ENCODE peak calls at places on chromosome 22, in four cellular contexts. Z is activated CD4-positive, alpha-beta T cell treated with anti-CD3 and anti-CD28 coated beads, Interleukin-2, amount 50 U/mL, for 1 hour; A is IMR-90; J is GM12891. F is an unnamed sample.
A peak's percentile ranks its signal among the peaks of the same experiment; 100 is the strongest.

GRCh38 chr22:41352058-41352457 is 29.7 kb upstream of the TEF start:
- DNase-seq in A (peak; percentile 55), J (no peak), Z (no peak), F (no peak)

GRCh38 chr22:48936391-48936790 is 891.3 kb downstream of the BRD1 start:
- DNase-seq in Z (no peak), J (no peak), A (no peak), F (no peak)

GRCh38 chr22:33272180-33272579 is 214.0 kb upstream of the SYN3 start:
- DNase-seq in A (no peak), Z (no peak), J (no peak), F (no peak)

GRCh38 chr22:22823126-22823804 is 64.4 kb upstream of the IGLL5 start:
- DNase-seq in Z (no peak), A (no peak), J (no peak), F (no peak)

GRCh38 chr22:42114721-42115120 is 15.9 kb downstream of the CYP2D6 start:
- DNase-seq in Z (no peak), A (peak; percentile 6), J (no peak), F (no peak)

GRCh38 chr22:38831166-38831945 is 12.5 kb downstream of the NPTXR start:
- DNase-seq in A (peak; percentile 60), Z (no peak), J (no peak), F (no peak)

GRCh38 chr22:32411388-32411787 is 659 bp downstream of the RTCB start:
- DNase-seq in Z (peak; percentile 9), A (peak; percentile 40), J (no peak), F (no peak)

GRCh38 chr22:50186789-50187523 is 1.2 kb downstream of the TRABD start:
- DNase-seq in Z (no peak), A (peak; percentile 25), J (no peak), F (no peak)

GRCh38 chr22:25048659-25049657 is 96.4 kb downstream of the KIAA1671 start:
- DNase-seq in J (peak; percentile 71), A (peak; percentile 23), Z (peak; percentile 70), F (peak; percentile 62)

GRCh38 chr22:34105461-34106062 is 185.3 kb upstream of the LARGE1 start:
- DNase-seq in Z (no peak), J (no peak), A (no peak), F (no peak)

GRCh38 chr22:33105501-33105911 is 47.3 kb upstream of the SYN3 start:
- DNase-seq in J (no peak), A (peak; percentile 28), Z (no peak), F (no peak)

GRCh38 chr22:27086080-27086479 is 428.7 kb downstream of the MIAT start:
- DNase-seq in A (no peak), J (no peak), Z (no peak), F (no peak)

GRCh38 chr22:26406118-26406517 is 22.9 kb upstream of the ASPHD2 start:
- DNase-seq in A (peak; percentile 66), J (no peak), Z (no peak), F (no peak)

GRCh38 chr22:35230839-35231584 is 26.3 kb upstream of the HMGXB4 start:
- DNase-seq in A (no peak), J (no peak), Z (no peak), F (no peak)

GRCh38 chr22:28025866-28026575 is 107.0 kb upstream of the PITPNB start:
- DNase-seq in A (no peak), J (no peak), Z (no peak), F (no peak)

GRCh38 chr22:26692215-26692614 is 34.8 kb downstream of the MIAT start:
- DNase-seq in Z (no peak), J (no peak), A (no peak), F (no peak)

GRCh38 chr22:45271667-45272188 is 13.0 kb upstream of the UPK3A start:
- DNase-seq in Z (no peak), J (no peak), A (no peak), F (no peak)

GRCh38 chr22:33271390-33272161 is 213.4 kb upstream of the SYN3 start:
- DNase-seq in A (peak; percentile 13), Z (no peak), J (peak; percentile 28), F (no peak)

GRCh38 chr22:49166211-49166610 is 661.5 kb downstream of the BRD1 start:
- DNase-seq in Z (no peak), A (no peak), J (no peak), F (no peak)

GRCh38 chr22:34067031-34067430 is 146.8 kb upstream of the LARGE1 start:
- DNase-seq in J (no peak), A (no peak), Z (no peak), F (no peak)

GRCh38 chr22:26835929-26836528 is 178.6 kb downstream of the MIAT start:
- DNase-seq in J (peak; percentile 37), Z (peak; percentile 35), A (peak; percentile 23), F (peak; percentile 22)

GRCh38 chr22:35728639-35729308 is 11.1 kb downstream of the APOL5 start:
- DNase-seq in J (no peak), Z (no peak), A (no peak), F (no peak)

GRCh38 chr22:37556750-37557149 is 3.5 kb upstream of the CDC42EP1 start:
- DNase-seq in A (no peak), Z (no peak), J (no peak), F (no peak)

GRCh38 chr22:26646158-26646557 is 11.2 kb upstream of the MIAT start:
- DNase-seq in J (no peak), Z (no peak), A (peak; percentile 55), F (no peak)

GRCh38 chr22:23213031-23213555 is 32.8 kb downstream of the BCR start:
- DNase-seq in Z (no peak), A (no peak), J (no peak), F (no peak)

GRCh38 chr22:29327089-29327764 is 11.7 kb upstream of the RASL10A start:
- DNase-seq in J (no peak), A (no peak), Z (no peak), F (no peak)

GRCh38 chr22:43848366-43849171 is 13.7 kb downstream of the SULT4A1 start:
- DNase-seq in Z (no peak), J (no peak), A (peak; percentile 52), F (no peak)

GRCh38 chr22:35552186-35552842 is 11.7 kb downstream of the RASD2 start:
- DNase-seq in Z (peak; percentile 85), J (peak; percentile 92), A (no peak), F (peak; percentile 82)

GRCh38 chr22:46941958-46942815 is 179.7 kb downstream of the TBC1D22A start:
- DNase-seq in Z (no peak), J (no peak), A (peak; percentile 13), F (no peak)